ENCODE peak calls at places on chromosome 1, in six cellular contexts. Z is stimulated activated CD4-positive, alpha-beta T cell treated with anti-CD3 and anti-CD28 coated beads, Interleukin-12 subunit alpha, Interleukin-12 subunit beta, amount 100 ng/mL, for 48 hours; N is SK-N-DZ; J is LNCaP clone FGC; Y is ovary; Q is ELR. X is an unnamed sample.

GRCh38 chr1:167722870-167723251 is 1.1 kb downstream of the MPZL1 start:
- DNase-seq in J (no peak), Y (no peak), Z (no peak), N (no peak), Q (peak; percentile 29), X (no peak)

GRCh38 chr1:39531526-39531925 is 40.1 kb downstream of the BMP8A start:
- DNase-seq in J (no peak), Z (no peak), Y (no peak), N (no peak), Q (no peak), X (no peak)

GRCh38 chr1:224333309-224333926 is 3.4 kb upstream of the NVL start:
- DNase-seq in J (peak; percentile 56), N (peak; percentile 50), Y (no peak), Q (peak; percentile 74), Z (no peak), X (peak; percentile 61)

GRCh38 chr1:198123146-198123545 is 33.7 kb upstream of the NEK7 start:
- DNase-seq in Q (peak; percentile 73), J (no peak), Y (no peak), N (no peak), Z (no peak), X (peak; percentile 52)

GRCh38 chr1:2496087-2496622 is 20.1 kb downstream of the PLCH2 start:
- DNase-seq in J (no peak), Q (no peak), Y (no peak), N (no peak), Z (no peak), X (no peak)

GRCh38 chr1:109770331-109771095 is 6.8 kb upstream of the EPS8L3 start:
- DNase-seq in Z (no peak), Y (no peak), J (no peak), N (no peak), Q (no peak), X (no peak)

GRCh38 chr1:212858461-212859265 is 588 bp downstream of the FLVCR1 start:
- DNase-seq in Y (no peak), Z (no peak), J (no peak), N (peak; percentile 44), Q (peak; percentile 50), X (no peak)

GRCh38 chr1:156887324-156887723 is 6.2 kb upstream of the PEAR1 start:
- DNase-seq in Q (no peak), Z (no peak), N (no peak), J (no peak), Y (no peak), X (no peak)

GRCh38 chr1:44696789-44697188 is 22.3 kb downstream of the ARMH1 start:
- DNase-seq in Z (no peak), Y (no peak), N (no peak), Q (no peak), J (no peak), X (no peak)

GRCh38 chr1:241902376-241903067 is 54.5 kb downstream of the EXO1 start:
- DNase-seq in Z (no peak), J (no peak), Y (no peak), N (no peak), Q (no peak), X (no peak)

GRCh38 chr1:209554761-209555611 is 28.5 kb upstream of the CAMK1G start:
- DNase-seq in Z (no peak), N (no peak), Y (no peak), J (no peak), Q (no peak), X (no peak)

GRCh38 chr1:7448986-7449385 is 322.1 kb upstream of the VAMP3 start:
- DNase-seq in J (no peak), Z (no peak), N (no peak), Y (no peak), Q (no peak), X (no peak)

GRCh38 chr1:227370463-227371254 is 52.4 kb upstream of the CDC42BPA start:
- DNase-seq in J (no peak), Q (peak; percentile 55), N (no peak), Z (no peak), Y (no peak), X (peak; percentile 72)

GRCh38 chr1:243264718-243265117 is 8.9 kb downstream of the SDCCAG8 start:
- DNase-seq in N (no peak), Q (peak; percentile 91), Y (no peak), J (no peak), Z (no peak), X (no peak)

GRCh38 chr1:54976747-54977146 is 3.7 kb upstream of the TMEM61 start:
- DNase-seq in J (no peak), Z (no peak), Q (no peak), N (no peak), Y (no peak), X (no peak)